ENCODE peak calls at places on chromosomes 16 and 17, in five cellular contexts. Z is HEK293T, M is NT2/D1, V is GM12878, G is H1. J is an unnamed sample.

GRCh38 chr17:14198013-14198412 is 38.6 kb downstream of the CDRT15 start:
- DNase-seq in Z (no peak), G (no peak), M (no peak), V (no peak), J (no peak)

GRCh38 chr17:51677875-51678274 is 417.5 kb downstream of the UTP18 start:
- DNase-seq in Z (no peak), G (no peak), V (no peak), M (no peak), J (no peak)

GRCh38 chr16:84086996-84087395 is 29.7 kb downstream of the MBTPS1 start:
- DNase-seq in Z (no peak), V (no peak), M (no peak), G (no peak), J (no peak)

GRCh38 chr16:31414706-31415105 is 13.5 kb downstream of the COX6A2 start:
- DNase-seq in M (no peak), G (no peak), V (no peak), Z (no peak), J (no peak)

GRCh38 chr17:67779098-67779672 is 46.1 kb upstream of the BPTF start:
- DNase-seq in M (no peak), Z (peak; percentile 83), G (peak; percentile 84), V (no peak), J (peak; percentile 74)

GRCh38 chr16:42069-42457 is 11.3 kb downstream of the POLR3K start:
- DNase-seq in M (no peak), V (no peak), Z (no peak), G (no peak), J (no peak)

GRCh38 chr16:14510939-14511797 is 118.9 kb downstream of the PARN start:
- DNase-seq in M (no peak), V (no peak), G (no peak), Z (no peak), J (peak; percentile 99)

GRCh38 chr17:81453049-81453448 is 57.8 kb downstream of the BAHCC1 start:
- DNase-seq in V (no peak), G (no peak), M (no peak), Z (no peak), J (no peak)

GRCh38 chr17:69760562-69760961 is 314.5 kb upstream of the KCNJ16 start:
- DNase-seq in V (no peak), Z (no peak), G (no peak), M (no peak), J (no peak)

GRCh38 chr17:76709077-76709950 is 1.5 kb downstream of the MXRA7 start:
- DNase-seq in Z (peak; percentile 81), V (no peak), M (no peak), G (peak; percentile 56), J (peak; percentile 41)

GRCh38 chr16:23317266-23317661 is 15.2 kb downstream of the SCNN1B start:
- DNase-seq in V (no peak), M (no peak), G (no peak), Z (no peak), J (no peak)

GRCh38 chr17:72407336-72408121 is 286.7 kb downstream of the SOX9 start:
- DNase-seq in M (peak; percentile 20), G (no peak), Z (peak; percentile 53), V (no peak), J (no peak)

GRCh38 chr17:44878627-44879221 is 20.5 kb downstream of the EFTUD2 start:
- DNase-seq in M (no peak), V (no peak), G (no peak), Z (peak; percentile 51), J (peak; percentile 37)

GRCh38 chr16:71526111-71526998 is at the start of gene CHST4:
- DNase-seq in M (peak; percentile 95), Z (peak; percentile 48), G (peak; percentile 66), V (no peak), J (no peak)
- TF ChIP-seq SUZ12 in M (no peak), Z (no peak), G (no peak), V (no peak), J (no peak)

GRCh38 chr16:70749006-70749678 is 51.8 kb downstream of the VAC14 start:
- DNase-seq in M (no peak), V (no peak), Z (no peak), G (no peak), J (no peak)
- TF ChIP-seq SUZ12 in M (no peak), V (no peak), Z (no peak), G (no peak), J (no peak)

GRCh38 chr16:85302848-85303353 is 190.6 kb upstream of the CIBAR2 start:
- DNase-seq in Z (no peak), G (no peak), V (no peak), M (no peak), J (no peak)

GRCh38 chr16:85303354-85303883 is 191.1 kb upstream of the CIBAR2 start:
- DNase-seq in G (peak; percentile 95), V (no peak), M (peak; percentile 48), Z (peak; percentile 84), J (peak; percentile 28)

GRCh38 chr16:85302018-85302847 is 190.0 kb upstream of the CIBAR2 start:
- DNase-seq in V (no peak), M (no peak), Z (no peak), G (no peak), J (no peak)

GRCh38 chr16:85306071-85306792 is 194.0 kb upstream of the CIBAR2 start:
- DNase-seq in G (no peak), Z (no peak), V (peak; percentile 30), M (no peak), J (peak; percentile 84)

DNA sequence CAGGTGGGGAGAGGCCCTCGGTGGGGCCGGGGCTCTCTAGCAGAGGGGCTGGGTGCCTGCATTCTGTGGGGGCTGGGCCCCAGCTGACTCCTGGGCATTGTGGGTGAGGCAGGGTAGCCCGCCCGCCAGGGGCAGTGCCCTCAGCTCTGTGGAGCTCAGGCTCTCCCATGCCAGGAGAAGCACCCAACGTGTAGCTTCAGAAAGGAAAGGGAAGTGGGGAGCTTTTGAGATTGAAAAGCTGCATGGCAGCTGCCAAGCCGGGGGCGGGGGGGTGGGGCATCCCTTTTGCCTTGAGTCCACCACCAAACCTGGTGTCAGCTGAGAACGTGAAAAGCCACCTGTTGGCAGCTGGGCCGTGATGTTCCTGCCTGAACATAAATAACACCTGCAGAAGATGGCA is 192.1 kb upstream of the CIBAR2 start:
- DNase-seq in M (no peak), Z (no peak), G (no peak), V (no peak), J (no peak)
- TF ChIP-seq SUZ12 in M (no peak), Z (no peak), G (no peak), V (no peak), J (no peak)

GRCh38 chr16:89436362-89436761 is 54.0 kb downstream of the ANKRD11 start:
- DNase-seq in M (no peak), Z (no peak), V (no peak), G (no peak), J (no peak)
- TF ChIP-seq SUZ12 in M (no peak), Z (no peak), V (no peak), G (no peak), J (no peak)

DNA sequence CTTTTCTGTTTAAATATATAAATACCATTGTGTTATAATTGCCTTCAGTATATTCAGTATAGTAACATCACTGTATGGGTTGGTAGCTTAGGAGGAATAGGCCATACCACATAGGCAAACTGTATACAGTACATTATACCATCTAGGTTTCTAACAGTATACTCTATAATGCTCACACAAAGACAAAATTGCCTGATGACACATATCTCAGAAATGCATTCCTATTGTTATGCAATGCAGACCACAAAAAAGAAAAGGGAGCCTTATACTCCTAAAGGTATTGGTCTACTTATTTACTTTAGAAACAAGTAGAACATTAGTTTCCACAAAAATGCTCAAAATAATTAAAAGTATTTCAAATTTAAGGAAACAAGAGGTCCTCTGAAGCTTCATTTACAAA is 47.9 kb downstream of the SETD6 start:
- DNase-seq in V (no peak), Z (no peak), G (no peak), M (no peak), J (no peak)
- TF ChIP-seq SUZ12 in V (no peak), Z (no peak), G (no peak), M (no peak), J (no peak)

GRCh38 chr16:79114759-79115158 is 485.8 kb downstream of the MAF start:
- DNase-seq in Z (no peak), V (no peak), M (no peak), G (no peak), J (no peak)
- TF ChIP-seq SUZ12 in Z (no peak), V (no peak), M (no peak), G (no peak), J (no peak)